ENCODE peak calls at places on chromosomes 7 and 10, in six cellular contexts. One of them, this sample, is unnamed.
A peak's percentile ranks its signal among the peaks of the same experiment; 100 is the strongest.

GRCh38 chr10:97543025-97543546 is 29.5 kb upstream of the ANKRD2 start:
- DNase-seq in H1: no peak
- DNase-seq in HepG2: peak; percentile 50
- DNase-seq in GM12892: no peak
- DNase-seq in GM12878: no peak
- DNase-seq in SK-N-SH: no peak
- DNase-seq in this sample: no peak

GRCh38 chr7:138006106-138006505 is 4.2 kb upstream of the CREB3L2 start:
- DNase-seq in SK-N-SH: no peak
- DNase-seq in HepG2: no peak
- DNase-seq in GM12892: no peak
- DNase-seq in H1: no peak
- DNase-seq in GM12878: no peak
- DNase-seq in this sample: no peak

GRCh38 chr10:126027707-126028106 is 131.3 kb downstream of the FANK1 start:
- DNase-seq in HepG2: no peak
- DNase-seq in GM12878: no peak
- DNase-seq in SK-N-SH: no peak
- DNase-seq in GM12892: no peak
- DNase-seq in H1: no peak
- DNase-seq in this sample: no peak

GRCh38 chr7:15555385-15555859 is 6.4 kb downstream of the AGMO start:
- DNase-seq in SK-N-SH: peak; percentile 12
- DNase-seq in GM12892: no peak
- DNase-seq in H1: no peak
- DNase-seq in GM12878: no peak
- DNase-seq in HepG2: peak; percentile 3
- DNase-seq in this sample: no peak

GRCh38 chr7:12770227-12770975 is 83.0 kb downstream of the ARL4A start:
- DNase-seq in GM12892: no peak
- DNase-seq in SK-N-SH: no peak
- DNase-seq in H1: no peak
- DNase-seq in GM12878: no peak
- DNase-seq in HepG2: peak; percentile 5
- DNase-seq in this sample: no peak

GRCh38 chr7:137073571-137074325 is 205.3 kb downstream of the CHRM2 start:
- DNase-seq in SK-N-SH: no peak
- DNase-seq in H1: no peak
- DNase-seq in GM12878: no peak
- DNase-seq in GM12892: no peak
- DNase-seq in HepG2: no peak
- DNase-seq in this sample: no peak

GRCh38 chr10:57959318-57960003 is 308.2 kb downstream of the IPMK start:
- DNase-seq in SK-N-SH: no peak
- DNase-seq in GM12878: no peak
- DNase-seq in HepG2: no peak
- DNase-seq in H1: no peak
- DNase-seq in GM12892: no peak
- DNase-seq in this sample: no peak

GRCh38 chr7:50146692-50147091 is 53.6 kb upstream of the ZPBP start:
- DNase-seq in H1: no peak
- DNase-seq in SK-N-SH: no peak
- DNase-seq in GM12892: no peak
- DNase-seq in HepG2: no peak
- DNase-seq in GM12878: no peak
- DNase-seq in this sample: no peak

GRCh38 chr10:129941199-129942018 is 22.7 kb downstream of the EBF3 start:
- DNase-seq in H1: no peak
- DNase-seq in HepG2: no peak
- DNase-seq in GM12878: no peak
- DNase-seq in SK-N-SH: no peak
- DNase-seq in GM12892: no peak
- DNase-seq in this sample: no peak

GRCh38 chr10:60480865-60481563 is 91.3 kb upstream of the ANK3 start:
- DNase-seq in H1: no peak
- DNase-seq in HepG2: no peak
- DNase-seq in GM12892: no peak
- DNase-seq in GM12878: no peak
- DNase-seq in SK-N-SH: no peak
- DNase-seq in this sample: no peak

GRCh38 chr7:115910541-115911164 is 119.9 kb downstream of the TFEC start:
- DNase-seq in H1: no peak
- DNase-seq in SK-N-SH: peak; percentile 1
- DNase-seq in GM12892: no peak
- DNase-seq in HepG2: peak; percentile 14
- DNase-seq in GM12878: no peak
- DNase-seq in this sample: no peak

GRCh38 chr10:65675236-65675635 is 1250.6 kb upstream of the LRRTM3 start:
- DNase-seq in H1: no peak
- DNase-seq in GM12878: no peak
- DNase-seq in GM12892: no peak
- DNase-seq in HepG2: peak; percentile 59
- DNase-seq in SK-N-SH: no peak
- DNase-seq in this sample: no peak

GRCh38 chr7:134870156-134870555 is 90.7 kb downstream of the CALD1 start:
- DNase-seq in GM12892: no peak
- DNase-seq in H1: no peak
- DNase-seq in SK-N-SH: no peak
- DNase-seq in GM12878: no peak
- DNase-seq in HepG2: no peak
- DNase-seq in this sample: no peak

GRCh38 chr7:7830122-7830878 is 111.9 kb upstream of the RPA3 start:
- DNase-seq in GM12892: no peak
- DNase-seq in H1: no peak
- DNase-seq in SK-N-SH: no peak
- DNase-seq in HepG2: peak; percentile 33
- DNase-seq in GM12878: no peak
- DNase-seq in this sample: no peak

GRCh38 chr7:142603870-142604448 is 145.3 kb upstream of the PRSS1 start:
- DNase-seq in HepG2: peak; percentile 52
- DNase-seq in GM12892: peak; percentile 10
- DNase-seq in H1: no peak
- DNase-seq in SK-N-SH: peak; percentile 81
- DNase-seq in GM12878: no peak
- DNase-seq in this sample: peak; percentile 40

GRCh38 chr7:36777062-36777461 is 52.8 kb upstream of the AOAH start:
- DNase-seq in SK-N-SH: no peak
- DNase-seq in H1: no peak
- DNase-seq in GM12878: no peak
- DNase-seq in HepG2: no peak
- DNase-seq in GM12892: no peak
- DNase-seq in this sample: no peak

GRCh38 chr7:7620224-7620623 is 20.3 kb upstream of the UMAD1 start:
- DNase-seq in GM12892: no peak
- DNase-seq in GM12878: no peak
- DNase-seq in HepG2: no peak
- DNase-seq in SK-N-SH: no peak
- DNase-seq in H1: no peak
- DNase-seq in this sample: no peak

GRCh38 chr10:131812736-131813604 is 87.8 kb upstream of the PPP2R2D start:
- DNase-seq in HepG2: no peak
- DNase-seq in H1: no peak
- DNase-seq in SK-N-SH: peak; percentile 20
- DNase-seq in GM12878: no peak
- DNase-seq in GM12892: no peak
- DNase-seq in this sample: no peak

GRCh38 chr7:75969182-75969581 is 25.2 kb downstream of the TMEM120A start:
- DNase-seq in H1: no peak
- DNase-seq in SK-N-SH: peak; percentile 47
- DNase-seq in GM12892: no peak
- DNase-seq in GM12878: no peak
- DNase-seq in HepG2: no peak
- DNase-seq in this sample: no peak

GRCh38 chr10:9244880-9245279 is 1190.4 kb downstream of the GATA3 start:
- DNase-seq in GM12892: no peak
- DNase-seq in SK-N-SH: no peak
- DNase-seq in H1: no peak
- DNase-seq in GM12878: no peak
- DNase-seq in HepG2: no peak
- DNase-seq in this sample: no peak

DNA sequence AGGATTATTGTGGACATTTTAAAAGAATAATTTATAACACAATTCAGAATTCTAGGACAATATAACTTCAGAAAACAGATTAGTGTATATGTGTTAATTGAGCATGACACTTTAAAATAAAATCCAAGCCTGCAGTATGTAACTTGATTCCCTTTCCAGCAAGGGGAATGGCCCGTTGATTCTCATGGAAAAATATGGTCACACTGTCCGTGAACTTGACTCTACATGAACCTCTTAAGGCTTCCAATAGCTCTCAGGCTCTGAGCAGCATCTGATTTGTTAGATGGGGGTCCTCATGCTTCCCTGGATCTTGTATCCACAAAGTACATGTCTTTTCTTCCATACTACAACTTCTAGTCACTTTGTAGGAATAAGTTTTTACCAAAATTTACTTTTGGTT is 85.5 kb upstream of the AKR1E2 start:
- DNase-seq in GM12892: no peak
- DNase-seq in GM12878: no peak
- DNase-seq in HepG2: no peak
- DNase-seq in SK-N-SH: no peak
- DNase-seq in H1: no peak
- DNase-seq in this sample: no peak
- TF ChIP-seq TAF1 in GM12892: no peak
- TF ChIP-seq TAF1 in GM12878: no peak
- TF ChIP-seq TAF1 in HepG2: no peak
- TF ChIP-seq TAF1 in SK-N-SH: no peak
- TF ChIP-seq TAF1 in H1: no peak
- TF ChIP-seq TAF1 in this sample: no peak

DNA sequence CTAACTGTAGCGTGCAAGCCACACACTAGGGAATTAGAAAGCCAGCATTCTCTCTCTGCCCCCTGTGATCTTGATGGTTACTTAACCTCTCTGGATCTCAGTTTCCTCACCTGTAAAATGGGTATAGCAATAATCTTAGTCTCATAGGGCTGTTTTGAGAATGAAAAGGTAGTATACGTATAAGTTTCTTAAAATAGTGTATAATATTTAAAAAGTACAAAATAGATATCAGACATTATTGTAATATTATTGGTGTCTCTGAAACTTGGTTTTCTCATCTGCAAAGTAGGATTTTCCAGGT is 80.4 kb downstream of the CHN2 start:
- DNase-seq in GM12892: no peak
- DNase-seq in HepG2: no peak
- DNase-seq in SK-N-SH: no peak
- DNase-seq in H1: no peak
- DNase-seq in GM12878: no peak
- DNase-seq in this sample: no peak
- TF ChIP-seq TAF1 in GM12892: no peak
- TF ChIP-seq TAF1 in HepG2: no peak
- TF ChIP-seq TAF1 in SK-N-SH: no peak
- TF ChIP-seq TAF1 in H1: no peak
- TF ChIP-seq TAF1 in GM12878: no peak
- TF ChIP-seq TAF1 in this sample: no peak

GRCh38 chr10:112288526-112288925 is 5.3 kb downstream of the TECTB start:
- DNase-seq in SK-N-SH: no peak
- DNase-seq in HepG2: no peak
- DNase-seq in GM12878: no peak
- DNase-seq in H1: no peak
- DNase-seq in GM12892: no peak
- DNase-seq in this sample: no peak
- TF ChIP-seq TAF1 in SK-N-SH: no peak
- TF ChIP-seq TAF1 in HepG2: no peak
- TF ChIP-seq TAF1 in GM12878: no peak
- TF ChIP-seq TAF1 in H1: no peak
- TF ChIP-seq TAF1 in GM12892: no peak
- TF ChIP-seq TAF1 in this sample: no peak

DNA sequence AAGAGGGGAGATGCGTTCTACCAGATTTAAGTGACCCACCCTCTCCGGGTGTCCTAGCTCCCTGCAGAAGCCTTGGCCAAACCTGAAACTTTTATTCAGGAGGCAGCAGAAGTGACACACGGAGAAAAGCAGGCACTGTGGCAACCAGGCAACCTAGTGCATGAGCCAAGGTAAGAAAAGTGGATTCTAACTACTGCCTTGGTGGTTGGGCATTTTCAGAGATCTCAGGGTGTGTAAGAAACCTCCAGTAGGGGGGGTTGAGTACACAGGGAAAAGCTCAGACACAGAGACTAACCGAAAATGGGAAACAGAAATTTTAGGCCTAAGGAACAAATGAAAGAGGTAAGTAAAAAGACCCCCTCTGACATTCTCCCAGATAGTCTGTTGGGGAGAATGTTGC is 645.7 kb downstream of the ANKRD7 start:
- DNase-seq in HepG2: peak; percentile 3
- DNase-seq in GM12892: no peak
- DNase-seq in SK-N-SH: no peak
- DNase-seq in H1: no peak
- DNase-seq in GM12878: no peak
- DNase-seq in this sample: no peak
- TF ChIP-seq TAF1 in HepG2: no peak
- TF ChIP-seq TAF1 in GM12892: no peak
- TF ChIP-seq TAF1 in SK-N-SH: no peak
- TF ChIP-seq TAF1 in H1: no peak
- TF ChIP-seq TAF1 in GM12878: no peak
- TF ChIP-seq TAF1 in this sample: no peak

DNA sequence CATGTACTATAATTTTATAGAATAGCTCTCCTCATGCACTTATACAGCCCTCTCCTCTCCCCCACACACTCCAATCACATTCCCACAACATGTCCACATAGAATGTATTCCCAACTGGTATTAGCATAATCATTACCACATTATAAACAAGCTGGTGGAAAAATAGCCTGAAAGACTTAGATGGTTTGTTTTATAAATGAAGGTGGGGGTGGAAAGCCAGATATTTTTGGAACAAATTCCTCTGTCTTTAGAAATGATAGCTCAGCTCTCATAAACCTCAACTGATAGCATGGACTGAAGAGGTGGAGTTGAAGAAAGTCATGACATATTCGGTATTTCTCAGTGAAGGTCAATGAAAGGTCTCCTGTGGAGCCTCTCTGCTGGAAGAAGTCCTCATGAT is 410.1 kb downstream of the SUGCT start:
- DNase-seq in HepG2: no peak
- DNase-seq in H1: no peak
- DNase-seq in GM12892: no peak
- DNase-seq in SK-N-SH: no peak
- DNase-seq in GM12878: no peak
- DNase-seq in this sample: no peak
- TF ChIP-seq TAF1 in HepG2: no peak
- TF ChIP-seq TAF1 in H1: no peak
- TF ChIP-seq TAF1 in GM12892: no peak
- TF ChIP-seq TAF1 in SK-N-SH: no peak
- TF ChIP-seq TAF1 in GM12878: no peak
- TF ChIP-seq TAF1 in this sample: no peak

GRCh38 chr10:11610855-11611247 is 599 bp downstream of the USP6NL start:
- DNase-seq in GM12878: no peak
- DNase-seq in GM12892: no peak
- DNase-seq in SK-N-SH: no peak
- DNase-seq in HepG2: no peak
- DNase-seq in H1: no peak
- DNase-seq in this sample: no peak
- TF ChIP-seq TAF1 in GM12878: no peak
- TF ChIP-seq TAF1 in GM12892: no peak
- TF ChIP-seq TAF1 in SK-N-SH: no peak
- TF ChIP-seq TAF1 in HepG2: no peak
- TF ChIP-seq TAF1 in H1: peak; percentile 43
- TF ChIP-seq TAF1 in this sample: no peak

GRCh38 chr10:80702143-80702542 is 164.4 kb downstream of the SH2D4B start:
- DNase-seq in HepG2: no peak
- DNase-seq in GM12892: no peak
- DNase-seq in H1: no peak
- DNase-seq in GM12878: no peak
- DNase-seq in SK-N-SH: no peak
- DNase-seq in this sample: no peak
- TF ChIP-seq TAF1 in HepG2: no peak
- TF ChIP-seq TAF1 in GM12892: no peak
- TF ChIP-seq TAF1 in H1: no peak
- TF ChIP-seq TAF1 in GM12878: no peak
- TF ChIP-seq TAF1 in SK-N-SH: no peak
- TF ChIP-seq TAF1 in this sample: no peak

This sample was measured in GM12891.